ENCODE peak calls at places on chromosome 11, in six cellular contexts. One of them, this sample, is unnamed.
A peak's percentile ranks its signal among the peaks of the same experiment; 100 is the strongest.

GRCh38 chr11:75325713-75326438 is 25.6 kb downstream of the ARRB1 start:
- DNase-seq in neural progenitor cell: no peak
- DNase-seq in transverse colon: no peak
- DNase-seq in dorsolateral prefrontal cortex: peak; percentile 91
- DNase-seq in AG04449: peak; percentile 60
- DNase-seq in choroid plexus epithelial cell: peak; percentile 94
- DNase-seq in this sample: no peak

GRCh38 chr11:6757373-6757967 is 14.3 kb downstream of the OR2AG2 start:
- DNase-seq in AG04449: peak; percentile 12
- DNase-seq in transverse colon: peak; percentile 60
- DNase-seq in neural progenitor cell: peak; percentile 70
- DNase-seq in choroid plexus epithelial cell: peak; percentile 87
- DNase-seq in dorsolateral prefrontal cortex: no peak
- DNase-seq in this sample: no peak

GRCh38 chr11:48087974-48088681 is 107.8 kb downstream of the PTPRJ start:
- DNase-seq in choroid plexus epithelial cell: no peak
- DNase-seq in transverse colon: peak; percentile 56
- DNase-seq in AG04449: no peak
- DNase-seq in dorsolateral prefrontal cortex: no peak
- DNase-seq in neural progenitor cell: no peak
- DNase-seq in this sample: no peak

GRCh38 chr11:28289444-28289843 is 181.3 kb downstream of the METTL15 start:
- DNase-seq in dorsolateral prefrontal cortex: no peak
- DNase-seq in neural progenitor cell: peak; percentile 4
- DNase-seq in choroid plexus epithelial cell: peak; percentile 73
- DNase-seq in AG04449: no peak
- DNase-seq in transverse colon: no peak
- DNase-seq in this sample: no peak

GRCh38 chr11:14308114-14308896 is 50.7 kb downstream of the RRAS2 start:
- DNase-seq in transverse colon: no peak
- DNase-seq in choroid plexus epithelial cell: peak; percentile 83
- DNase-seq in neural progenitor cell: peak; percentile 53
- DNase-seq in dorsolateral prefrontal cortex: no peak
- DNase-seq in AG04449: no peak
- DNase-seq in this sample: no peak

GRCh38 chr11:14137282-14137681 is 174.8 kb downstream of the SPON1 start:
- DNase-seq in choroid plexus epithelial cell: no peak
- DNase-seq in AG04449: no peak
- DNase-seq in dorsolateral prefrontal cortex: no peak
- DNase-seq in transverse colon: no peak
- DNase-seq in neural progenitor cell: no peak
- DNase-seq in this sample: no peak

GRCh38 chr11:77049081-77049480 is 14.9 kb downstream of the B3GNT6 start:
- DNase-seq in dorsolateral prefrontal cortex: no peak
- DNase-seq in AG04449: no peak
- DNase-seq in choroid plexus epithelial cell: no peak
- DNase-seq in neural progenitor cell: no peak
- DNase-seq in transverse colon: peak; percentile 81
- DNase-seq in this sample: no peak

GRCh38 chr11:45156731-45157130 is 10.3 kb downstream of the PRDM11 start:
- DNase-seq in AG04449: no peak
- DNase-seq in transverse colon: no peak
- DNase-seq in dorsolateral prefrontal cortex: no peak
- DNase-seq in neural progenitor cell: no peak
- DNase-seq in choroid plexus epithelial cell: no peak
- DNase-seq in this sample: no peak

GRCh38 chr11:62999156-62999555 is 14.4 kb upstream of the SLC22A6 start:
- DNase-seq in neural progenitor cell: no peak
- DNase-seq in dorsolateral prefrontal cortex: no peak
- DNase-seq in choroid plexus epithelial cell: no peak
- DNase-seq in transverse colon: no peak
- DNase-seq in AG04449: no peak
- DNase-seq in this sample: no peak

GRCh38 chr11:95135880-95136279 is 46.2 kb downstream of the ENDOD1 start:
- DNase-seq in AG04449: no peak
- DNase-seq in neural progenitor cell: no peak
- DNase-seq in dorsolateral prefrontal cortex: no peak
- DNase-seq in transverse colon: no peak
- DNase-seq in choroid plexus epithelial cell: no peak
- DNase-seq in this sample: no peak
- TF ChIP-seq CTCF in AG04449: no peak
- TF ChIP-seq CTCF in neural progenitor cell: no peak
- TF ChIP-seq CTCF in dorsolateral prefrontal cortex: no peak
- TF ChIP-seq CTCF in transverse colon: no peak
- TF ChIP-seq CTCF in choroid plexus epithelial cell: no peak
- TF ChIP-seq CTCF in this sample: no peak

GRCh38 chr11:35487532-35488078 is 37.8 kb downstream of the PAMR1 start:
- DNase-seq in dorsolateral prefrontal cortex: no peak
- DNase-seq in AG04449: peak; percentile 36
- DNase-seq in choroid plexus epithelial cell: peak; percentile 82
- DNase-seq in transverse colon: no peak
- DNase-seq in neural progenitor cell: peak; percentile 83
- DNase-seq in this sample: no peak

GRCh38 chr11:35486934-35487333 is 38.5 kb downstream of the PAMR1 start:
- DNase-seq in transverse colon: no peak
- DNase-seq in choroid plexus epithelial cell: no peak
- DNase-seq in dorsolateral prefrontal cortex: no peak
- DNase-seq in neural progenitor cell: no peak
- DNase-seq in AG04449: no peak
- DNase-seq in this sample: no peak

GRCh38 chr11:35486446-35486845 is 39.0 kb downstream of the PAMR1 start:
- DNase-seq in AG04449: no peak
- DNase-seq in neural progenitor cell: no peak
- DNase-seq in dorsolateral prefrontal cortex: no peak
- DNase-seq in choroid plexus epithelial cell: no peak
- DNase-seq in transverse colon: no peak
- DNase-seq in this sample: no peak

GRCh38 chr11:35484435-35484834 is 41.0 kb downstream of the PAMR1 start:
- DNase-seq in dorsolateral prefrontal cortex: no peak
- DNase-seq in choroid plexus epithelial cell: no peak
- DNase-seq in transverse colon: no peak
- DNase-seq in AG04449: peak; percentile 33
- DNase-seq in neural progenitor cell: no peak
- DNase-seq in this sample: no peak

GRCh38 chr11:35485656-35486318 is 39.6 kb downstream of the PAMR1 start:
- DNase-seq in neural progenitor cell: peak; percentile 88
- DNase-seq in dorsolateral prefrontal cortex: peak; percentile 68
- DNase-seq in AG04449: no peak
- DNase-seq in transverse colon: peak; percentile 76
- DNase-seq in choroid plexus epithelial cell: peak; percentile 80
- DNase-seq in this sample: no peak
- TF ChIP-seq CTCF in neural progenitor cell: peak; percentile 87
- TF ChIP-seq CTCF in dorsolateral prefrontal cortex: peak; percentile 86
- TF ChIP-seq CTCF in AG04449: peak; percentile 90
- TF ChIP-seq CTCF in transverse colon: peak; percentile 94
- TF ChIP-seq CTCF in choroid plexus epithelial cell: peak; percentile 90
- TF ChIP-seq CTCF in this sample: peak; percentile 83

GRCh38 chr11:70812472-70812871 is 414.1 kb downstream of the CTTN start:
- DNase-seq in choroid plexus epithelial cell: no peak
- DNase-seq in AG04449: no peak
- DNase-seq in neural progenitor cell: no peak
- DNase-seq in dorsolateral prefrontal cortex: no peak
- DNase-seq in transverse colon: no peak
- DNase-seq in this sample: no peak
- TF ChIP-seq CTCF in choroid plexus epithelial cell: no peak
- TF ChIP-seq CTCF in AG04449: no peak
- TF ChIP-seq CTCF in neural progenitor cell: no peak
- TF ChIP-seq CTCF in dorsolateral prefrontal cortex: no peak
- TF ChIP-seq CTCF in transverse colon: no peak
- TF ChIP-seq CTCF in this sample: no peak

GRCh38 chr11:22669368-22669767 is 3.0 kb downstream of the GAS2 start:
- DNase-seq in choroid plexus epithelial cell: no peak
- DNase-seq in transverse colon: no peak
- DNase-seq in AG04449: no peak
- DNase-seq in dorsolateral prefrontal cortex: no peak
- DNase-seq in neural progenitor cell: no peak
- DNase-seq in this sample: no peak

GRCh38 chr11:22668005-22668796 is 1.8 kb downstream of the GAS2 start:
- DNase-seq in neural progenitor cell: no peak
- DNase-seq in dorsolateral prefrontal cortex: no peak
- DNase-seq in AG04449: no peak
- DNase-seq in transverse colon: no peak
- DNase-seq in choroid plexus epithelial cell: no peak
- DNase-seq in this sample: no peak

GRCh38 chr11:22670803-22671202 is 4.4 kb downstream of the GAS2 start:
- DNase-seq in dorsolateral prefrontal cortex: no peak
- DNase-seq in transverse colon: no peak
- DNase-seq in AG04449: no peak
- DNase-seq in neural progenitor cell: no peak
- DNase-seq in choroid plexus epithelial cell: peak; percentile 13
- DNase-seq in this sample: no peak

GRCh38 chr11:22666320-22666699 is at the start of gene GAS2:
- DNase-seq in choroid plexus epithelial cell: no peak
- DNase-seq in AG04449: no peak
- DNase-seq in dorsolateral prefrontal cortex: no peak
- DNase-seq in transverse colon: no peak
- DNase-seq in neural progenitor cell: no peak
- DNase-seq in this sample: no peak

GRCh38 chr11:22666700-22667439 is 459 bp downstream of the GAS2 start:
- DNase-seq in AG04449: no peak
- DNase-seq in neural progenitor cell: peak; percentile 78
- DNase-seq in transverse colon: peak; percentile 20
- DNase-seq in dorsolateral prefrontal cortex: peak; percentile 61
- DNase-seq in choroid plexus epithelial cell: peak; percentile 21
- DNase-seq in this sample: no peak
- TF ChIP-seq CTCF in AG04449: no peak
- TF ChIP-seq CTCF in neural progenitor cell: peak; percentile 19
- TF ChIP-seq CTCF in transverse colon: no peak
- TF ChIP-seq CTCF in dorsolateral prefrontal cortex: no peak
- TF ChIP-seq CTCF in choroid plexus epithelial cell: no peak
- TF ChIP-seq CTCF in this sample: no peak

GRCh38 chr11:101915811-101916291 is 471 bp downstream of the ANGPTL5 start:
- DNase-seq in dorsolateral prefrontal cortex: no peak
- DNase-seq in AG04449: no peak
- DNase-seq in transverse colon: no peak
- DNase-seq in choroid plexus epithelial cell: peak; percentile 62
- DNase-seq in neural progenitor cell: peak; percentile 29
- DNase-seq in this sample: no peak
- TF ChIP-seq CTCF in dorsolateral prefrontal cortex: no peak
- TF ChIP-seq CTCF in AG04449: no peak
- TF ChIP-seq CTCF in transverse colon: no peak
- TF ChIP-seq CTCF in choroid plexus epithelial cell: no peak
- TF ChIP-seq CTCF in neural progenitor cell: no peak
- TF ChIP-seq CTCF in this sample: no peak

DNA sequence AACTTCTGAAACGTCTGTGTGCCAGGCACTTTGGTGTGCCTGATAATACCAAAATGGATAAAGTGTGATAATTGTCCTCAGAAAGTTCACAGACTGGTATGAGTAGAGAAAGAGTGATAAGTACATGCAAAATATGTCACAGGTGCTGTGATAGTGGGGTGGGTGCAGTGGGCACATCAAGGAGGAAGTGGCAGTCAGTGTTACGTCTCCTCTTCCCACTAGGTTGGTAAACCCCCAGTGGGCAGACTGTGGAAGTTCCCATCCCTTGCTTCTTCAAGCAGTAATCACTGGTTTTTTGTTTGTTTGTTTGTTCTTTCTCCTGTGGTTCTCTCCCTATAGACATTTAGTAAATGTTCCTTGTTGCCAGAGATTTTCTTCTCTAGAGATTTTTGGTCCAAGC is 5.4 kb downstream of the RNF121 start:
- DNase-seq in dorsolateral prefrontal cortex: no peak
- DNase-seq in transverse colon: no peak
- DNase-seq in choroid plexus epithelial cell: no peak
- DNase-seq in AG04449: no peak
- DNase-seq in neural progenitor cell: no peak
- DNase-seq in this sample: no peak
- TF ChIP-seq CTCF in dorsolateral prefrontal cortex: no peak
- TF ChIP-seq CTCF in transverse colon: no peak
- TF ChIP-seq CTCF in choroid plexus epithelial cell: no peak
- TF ChIP-seq CTCF in AG04449: no peak
- TF ChIP-seq CTCF in neural progenitor cell: no peak
- TF ChIP-seq CTCF in this sample: peak; percentile 15

DNA sequence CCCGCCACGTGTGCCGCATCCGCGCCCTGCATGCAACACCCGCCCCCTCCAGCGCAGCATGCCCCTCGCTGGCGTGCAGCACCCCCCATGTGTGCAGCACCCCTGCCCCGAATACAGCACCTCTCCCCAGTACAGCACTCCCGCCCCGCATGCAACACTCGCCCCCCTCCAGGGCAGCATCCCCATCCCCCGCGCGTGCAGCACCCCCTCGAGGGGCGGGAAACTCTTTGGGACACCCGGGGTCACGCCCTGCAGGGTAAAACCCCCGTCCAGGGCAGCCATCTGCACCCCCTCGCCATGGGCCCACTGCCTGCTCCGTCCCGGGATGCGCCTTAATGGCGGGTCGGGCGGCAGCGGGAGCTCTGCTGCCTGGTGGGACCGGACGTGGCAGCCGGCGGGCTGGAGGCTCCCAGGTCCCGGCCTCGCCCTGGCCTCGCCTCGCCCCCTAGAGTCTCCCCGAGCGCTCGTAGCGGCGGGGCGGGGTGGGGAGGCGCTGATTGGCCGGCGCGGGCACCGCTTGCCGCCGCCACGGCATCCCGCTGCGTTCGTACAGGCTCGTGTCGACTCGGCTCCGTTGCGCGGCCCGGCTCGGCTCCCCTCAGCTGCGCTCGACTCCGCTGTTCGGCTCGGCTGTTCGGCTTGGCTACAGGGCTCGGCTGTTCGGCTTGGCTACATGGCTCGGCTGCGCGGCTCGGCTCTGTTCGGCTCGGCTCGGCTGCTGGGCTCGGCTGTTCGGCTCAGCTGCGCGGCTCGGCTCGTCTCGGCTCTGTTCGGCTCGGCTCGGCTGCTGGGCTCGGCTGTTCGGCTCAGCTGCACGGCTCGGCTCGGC is 417 bp upstream of the BRSK2 start:
- DNase-seq in transverse colon: peak; percentile 95
- DNase-seq in choroid plexus epithelial cell: peak; percentile 97
- DNase-seq in AG04449: peak; percentile 55
- DNase-seq in dorsolateral prefrontal cortex: peak; percentile 96
- DNase-seq in neural progenitor cell: peak; percentile 99
- DNase-seq in this sample: peak; percentile 40
- TF ChIP-seq CTCF in transverse colon: no peak
- TF ChIP-seq CTCF in choroid plexus epithelial cell: no peak
- TF ChIP-seq CTCF in AG04449: peak; percentile 39
- TF ChIP-seq CTCF in dorsolateral prefrontal cortex: peak; percentile 51
- TF ChIP-seq CTCF in neural progenitor cell: peak; percentile 20
- TF ChIP-seq CTCF in this sample: no peak

GRCh38 chr11:134275534-134276395 is at the start of gene GLB1L3:
- DNase-seq in neural progenitor cell: peak; percentile 76
- DNase-seq in choroid plexus epithelial cell: peak; percentile 29
- DNase-seq in AG04449: no peak
- DNase-seq in dorsolateral prefrontal cortex: peak; percentile 58
- DNase-seq in transverse colon: peak; percentile 33
- DNase-seq in this sample: no peak
- TF ChIP-seq CTCF in neural progenitor cell: peak; percentile 48
- TF ChIP-seq CTCF in choroid plexus epithelial cell: peak; percentile 52
- TF ChIP-seq CTCF in AG04449: peak; percentile 41
- TF ChIP-seq CTCF in dorsolateral prefrontal cortex: peak; percentile 25
- TF ChIP-seq CTCF in transverse colon: peak; percentile 26
- TF ChIP-seq CTCF in this sample: peak; percentile 24

This sample was measured in epithelial cell of proximal tubule.